ENCODE peak calls at places on chromosomes 6 and 20, in six cellular contexts. W is naive B cell; U is dermis microvascular lymphatic vessel endothelial cell; B is stimulated activated CD4-positive, alpha-beta T cell treated with anti-CD3 and anti-CD28 coated beads, Interleukin-12 subunit alpha, Interleukin-12 subunit beta, amount 100 ng/mL, for 4 hours; S is hippocampal formation; F is progenitor cell of endocrine pancreas. O is an unnamed sample.

GRCh38 chr6:105893741-105894140 is 192.4 kb upstream of the PRDM1 start:
- DNase-seq in W (no peak), U (no peak), B (no peak), S (no peak), F (no peak), O (no peak)

GRCh38 chr6:63802606-63803206 is 167.1 kb downstream of the PHF3 start:
- DNase-seq in W (no peak), U (peak), B (no peak), S (peak), F (no peak), O (no peak)

GRCh38 chr6:47308674-47309325 is 905 bp downstream of the TNFRSF21 start:
- DNase-seq in W (peak), U (no peak), B (peak), S (no peak), F (peak), O (no peak)

GRCh38 chr6:28980797-28981390 is 24.2 kb downstream of the ZNF311 start:
- DNase-seq in W (peak), U (peak), B (peak), S (no peak), F (peak), O (no peak)

GRCh38 chr6:131910956-131911355 is 40.2 kb downstream of the CCN2 start:
- DNase-seq in W (no peak), U (no peak), B (no peak), S (no peak), F (no peak), O (no peak)

GRCh38 chr6:103893082-103893481 is 966.6 kb downstream of the HACE1 start:
- DNase-seq in W (no peak), U (no peak), B (no peak), S (no peak), F (no peak), O (no peak)

GRCh38 chr6:24666097-24666615 is 543 bp downstream of the TDP2 start:
- DNase-seq in W (no peak), U (peak), B (no peak), S (peak), F (peak), O (no peak)

GRCh38 chr6:96947055-96947454 is 22.5 kb downstream of the KLHL32 start:
- DNase-seq in W (no peak), U (no peak), B (no peak), S (no peak), F (no peak), O (no peak)

GRCh38 chr20:59141818-59142581 is 21.6 kb upstream of the ZNF831 start:
- DNase-seq in W (no peak), U (no peak), B (no peak), S (no peak), F (no peak), O (no peak)

GRCh38 chr20:33113387-33113908 is 34.0 kb downstream of the BPIFB4 start:
- DNase-seq in W (no peak), U (no peak), B (no peak), S (no peak), F (no peak), O (no peak)

GRCh38 chr20:50967621-50968020 is 9.0 kb downstream of the MOCS3 start:
- DNase-seq in W (no peak), U (no peak), B (no peak), S (no peak), F (no peak), O (no peak)

GRCh38 chr6:38427492-38428210 is 212.1 kb downstream of the BTBD9 start:
- DNase-seq in W (peak), U (no peak), B (no peak), S (no peak), F (no peak), O (no peak)

GRCh38 chr6:109236140-109237081 is 141.1 kb downstream of the CEP57L1 start:
- DNase-seq in W (peak), U (no peak), B (peak), S (no peak), F (peak), O (peak)

GRCh38 chr6:142087950-142088857 is 44.5 kb upstream of the GJE1 start:
- DNase-seq in W (no peak), U (no peak), B (no peak), S (no peak), F (no peak), O (no peak)

GRCh38 chr6:15622045-15622750 is 40.6 kb downstream of the DTNBP1 start:
- DNase-seq in W (no peak), U (no peak), B (no peak), S (no peak), F (no peak), O (no peak)

GRCh38 chr6:37442416-37443218 is 9.6 kb downstream of the CMTR1 start:
- DNase-seq in W (no peak), U (peak), B (no peak), S (no peak), F (no peak), O (no peak)

GRCh38 chr6:9412951-9413559 is 977.7 kb upstream of the SLC35B3 start:
- DNase-seq in W (no peak), U (no peak), B (no peak), S (no peak), F (no peak), O (peak)